ENCODE peak calls at places on chromosomes 4 and X, in nine cellular contexts. One of them, this sample, is unnamed.

GRCh38 chrX:17638731-17639130 is 98.6 kb upstream of the SCML1 start:
- DNase-seq in fibroblast of the aortic adventitia: no peak
- DNase-seq in GM12865: no peak
- DNase-seq in BJ: no peak
- DNase-seq in astrocyte of the cerebellum: no peak
- DNase-seq in heart right ventricle: no peak
- DNase-seq in left ventricle myocardium inferior: no peak
- DNase-seq in suprapubic skin: no peak
- DNase-seq in thoracic aorta: no peak
- DNase-seq in this sample: no peak

GRCh38 chrX:46575991-46576392 is 2.4 kb downstream of the CHST7 start:
- DNase-seq in suprapubic skin: no peak
- DNase-seq in thoracic aorta: no peak
- DNase-seq in fibroblast of the aortic adventitia: peak; percentile 55
- DNase-seq in astrocyte of the cerebellum: no peak
- DNase-seq in left ventricle myocardium inferior: peak; percentile 36
- DNase-seq in GM12865: no peak
- DNase-seq in heart right ventricle: no peak
- DNase-seq in BJ: no peak
- DNase-seq in this sample: no peak

GRCh38 chr4:99762728-99763127 is 53.9 kb upstream of the DAPP1 start:
- DNase-seq in thoracic aorta: no peak
- DNase-seq in astrocyte of the cerebellum: no peak
- DNase-seq in suprapubic skin: no peak
- DNase-seq in heart right ventricle: no peak
- DNase-seq in BJ: no peak
- DNase-seq in fibroblast of the aortic adventitia: no peak
- DNase-seq in GM12865: no peak
- DNase-seq in left ventricle myocardium inferior: no peak
- DNase-seq in this sample: no peak

GRCh38 chr4:114317564-114317963 is 281.0 kb upstream of the UGT8 start:
- DNase-seq in BJ: no peak
- DNase-seq in GM12865: no peak
- DNase-seq in thoracic aorta: no peak
- DNase-seq in left ventricle myocardium inferior: no peak
- DNase-seq in suprapubic skin: no peak
- DNase-seq in astrocyte of the cerebellum: no peak
- DNase-seq in fibroblast of the aortic adventitia: no peak
- DNase-seq in heart right ventricle: no peak
- DNase-seq in this sample: no peak

GRCh38 chr4:174320501-174321199 is 36.9 kb downstream of the CEP44 start:
- DNase-seq in heart right ventricle: no peak
- DNase-seq in GM12865: no peak
- DNase-seq in astrocyte of the cerebellum: no peak
- DNase-seq in thoracic aorta: no peak
- DNase-seq in fibroblast of the aortic adventitia: no peak
- DNase-seq in suprapubic skin: no peak
- DNase-seq in BJ: no peak
- DNase-seq in left ventricle myocardium inferior: no peak
- DNase-seq in this sample: no peak

GRCh38 chrX:48697182-48697727 is 721 bp downstream of the SUV39H1 start:
- DNase-seq in BJ: no peak
- DNase-seq in astrocyte of the cerebellum: no peak
- DNase-seq in suprapubic skin: no peak
- DNase-seq in fibroblast of the aortic adventitia: no peak
- DNase-seq in heart right ventricle: no peak
- DNase-seq in left ventricle myocardium inferior: no peak
- DNase-seq in GM12865: no peak
- DNase-seq in thoracic aorta: no peak
- DNase-seq in this sample: no peak

GRCh38 chr4:64784125-64784524 is 374.9 kb upstream of the TECRL start:
- DNase-seq in BJ: no peak
- DNase-seq in heart right ventricle: no peak
- DNase-seq in astrocyte of the cerebellum: peak; percentile 90
- DNase-seq in GM12865: no peak
- DNase-seq in fibroblast of the aortic adventitia: peak; percentile 61
- DNase-seq in thoracic aorta: no peak
- DNase-seq in suprapubic skin: no peak
- DNase-seq in left ventricle myocardium inferior: no peak
- DNase-seq in this sample: no peak

GRCh38 chr4:104491826-104492771 is 2.6 kb downstream of the CXXC4 start:
- DNase-seq in astrocyte of the cerebellum: no peak
- DNase-seq in left ventricle myocardium inferior: no peak
- DNase-seq in GM12865: peak; percentile 86
- DNase-seq in suprapubic skin: no peak
- DNase-seq in thoracic aorta: no peak
- DNase-seq in BJ: no peak
- DNase-seq in fibroblast of the aortic adventitia: no peak
- DNase-seq in heart right ventricle: no peak
- DNase-seq in this sample: no peak

GRCh38 chr4:170089743-170090666 is at the start of gene AADAT:
- DNase-seq in BJ: no peak
- DNase-seq in thoracic aorta: peak; percentile 7
- DNase-seq in left ventricle myocardium inferior: peak; percentile 79
- DNase-seq in astrocyte of the cerebellum: peak; percentile 19
- DNase-seq in GM12865: peak; percentile 3
- DNase-seq in fibroblast of the aortic adventitia: peak; percentile 72
- DNase-seq in heart right ventricle: peak; percentile 80
- DNase-seq in suprapubic skin: peak; percentile 76
- DNase-seq in this sample: peak; percentile 25

GRCh38 chr4:138053601-138054322 is 188.4 kb downstream of the SLC7A11 start:
- DNase-seq in left ventricle myocardium inferior: no peak
- DNase-seq in astrocyte of the cerebellum: peak; percentile 63
- DNase-seq in fibroblast of the aortic adventitia: peak; percentile 90
- DNase-seq in thoracic aorta: peak; percentile 13
- DNase-seq in BJ: peak; percentile 59
- DNase-seq in suprapubic skin: no peak
- DNase-seq in GM12865: no peak
- DNase-seq in heart right ventricle: no peak
- DNase-seq in this sample: peak; percentile 69

GRCh38 chr4:185651137-185651677 is 115.9 kb upstream of the PDLIM3 start:
- DNase-seq in astrocyte of the cerebellum: no peak
- DNase-seq in heart right ventricle: no peak
- DNase-seq in BJ: no peak
- DNase-seq in left ventricle myocardium inferior: no peak
- DNase-seq in thoracic aorta: no peak
- DNase-seq in fibroblast of the aortic adventitia: no peak
- DNase-seq in GM12865: no peak
- DNase-seq in suprapubic skin: no peak
- DNase-seq in this sample: no peak

GRCh38 chr4:24196785-24197184 is 306.9 kb upstream of the PPARGC1A start:
- DNase-seq in left ventricle myocardium inferior: no peak
- DNase-seq in heart right ventricle: no peak
- DNase-seq in GM12865: no peak
- DNase-seq in astrocyte of the cerebellum: no peak
- DNase-seq in suprapubic skin: no peak
- DNase-seq in fibroblast of the aortic adventitia: no peak
- DNase-seq in BJ: no peak
- DNase-seq in thoracic aorta: no peak
- DNase-seq in this sample: no peak

GRCh38 chr4:7103599-7104365 is 35.9 kb upstream of the GRPEL1 start:
- DNase-seq in GM12865: no peak
- DNase-seq in fibroblast of the aortic adventitia: no peak
- DNase-seq in thoracic aorta: peak; percentile 39
- DNase-seq in BJ: no peak
- DNase-seq in left ventricle myocardium inferior: peak; percentile 81
- DNase-seq in suprapubic skin: peak; percentile 86
- DNase-seq in astrocyte of the cerebellum: no peak
- DNase-seq in heart right ventricle: peak; percentile 83
- DNase-seq in this sample: no peak

GRCh38 chr4:22299678-22300077 is 216.2 kb downstream of the ADGRA3 start:
- DNase-seq in suprapubic skin: no peak
- DNase-seq in fibroblast of the aortic adventitia: no peak
- DNase-seq in astrocyte of the cerebellum: no peak
- DNase-seq in GM12865: no peak
- DNase-seq in left ventricle myocardium inferior: no peak
- DNase-seq in heart right ventricle: no peak
- DNase-seq in BJ: no peak
- DNase-seq in thoracic aorta: no peak
- DNase-seq in this sample: no peak

GRCh38 chr4:178612725-178613124 is 1170.5 kb upstream of the AGA start:
- DNase-seq in left ventricle myocardium inferior: no peak
- DNase-seq in GM12865: no peak
- DNase-seq in BJ: no peak
- DNase-seq in suprapubic skin: no peak
- DNase-seq in thoracic aorta: no peak
- DNase-seq in fibroblast of the aortic adventitia: no peak
- DNase-seq in heart right ventricle: no peak
- DNase-seq in astrocyte of the cerebellum: no peak
- DNase-seq in this sample: no peak

GRCh38 chr4:129094347-129094746 is 1.0 kb upstream of the SCLT1 start:
- DNase-seq in left ventricle myocardium inferior: no peak
- DNase-seq in GM12865: no peak
- DNase-seq in fibroblast of the aortic adventitia: peak; percentile 2
- DNase-seq in heart right ventricle: no peak
- DNase-seq in suprapubic skin: no peak
- DNase-seq in BJ: no peak
- DNase-seq in astrocyte of the cerebellum: no peak
- DNase-seq in thoracic aorta: no peak
- DNase-seq in this sample: no peak

GRCh38 chr4:77699731-77700210 is 94.2 kb downstream of the CXCL13 start:
- DNase-seq in left ventricle myocardium inferior: no peak
- DNase-seq in GM12865: no peak
- DNase-seq in suprapubic skin: no peak
- DNase-seq in astrocyte of the cerebellum: peak; percentile 76
- DNase-seq in heart right ventricle: no peak
- DNase-seq in BJ: peak; percentile 37
- DNase-seq in thoracic aorta: no peak
- DNase-seq in fibroblast of the aortic adventitia: peak; percentile 72
- DNase-seq in this sample: peak; percentile 50
- TF ChIP-seq CTCF in left ventricle myocardium inferior: no peak
- TF ChIP-seq CTCF in GM12865: no peak
- TF ChIP-seq CTCF in suprapubic skin: no peak
- TF ChIP-seq CTCF in astrocyte of the cerebellum: peak; percentile 48
- TF ChIP-seq CTCF in heart right ventricle: no peak
- TF ChIP-seq CTCF in BJ: peak; percentile 25
- TF ChIP-seq CTCF in thoracic aorta: no peak
- TF ChIP-seq CTCF in fibroblast of the aortic adventitia: peak; percentile 45
- TF ChIP-seq CTCF in this sample: peak; percentile 32

GRCh38 chr4:76982638-76983579 is 33.4 kb downstream of the SEPTIN11 start:
- DNase-seq in astrocyte of the cerebellum: no peak
- DNase-seq in fibroblast of the aortic adventitia: peak; percentile 73
- DNase-seq in thoracic aorta: no peak
- DNase-seq in suprapubic skin: no peak
- DNase-seq in heart right ventricle: no peak
- DNase-seq in BJ: no peak
- DNase-seq in GM12865: no peak
- DNase-seq in left ventricle myocardium inferior: no peak
- DNase-seq in this sample: no peak
- H3K4me3 ChIP-seq in astrocyte of the cerebellum: no peak overlapping the region
- H3K4me3 ChIP-seq in fibroblast of the aortic adventitia: no peak overlapping the region
- H3K4me3 ChIP-seq in thoracic aorta: no peak overlapping the region
- H3K4me3 ChIP-seq in suprapubic skin: no peak overlapping the region
- H3K4me3 ChIP-seq in heart right ventricle: no peak overlapping the region
- H3K4me3 ChIP-seq in BJ: no peak overlapping the region
- H3K4me3 ChIP-seq in GM12865: no peak overlapping the region
- H3K4me3 ChIP-seq in left ventricle myocardium inferior: no peak overlapping the region
- H3K4me3 ChIP-seq in this sample: no peak overlapping the region

DNA sequence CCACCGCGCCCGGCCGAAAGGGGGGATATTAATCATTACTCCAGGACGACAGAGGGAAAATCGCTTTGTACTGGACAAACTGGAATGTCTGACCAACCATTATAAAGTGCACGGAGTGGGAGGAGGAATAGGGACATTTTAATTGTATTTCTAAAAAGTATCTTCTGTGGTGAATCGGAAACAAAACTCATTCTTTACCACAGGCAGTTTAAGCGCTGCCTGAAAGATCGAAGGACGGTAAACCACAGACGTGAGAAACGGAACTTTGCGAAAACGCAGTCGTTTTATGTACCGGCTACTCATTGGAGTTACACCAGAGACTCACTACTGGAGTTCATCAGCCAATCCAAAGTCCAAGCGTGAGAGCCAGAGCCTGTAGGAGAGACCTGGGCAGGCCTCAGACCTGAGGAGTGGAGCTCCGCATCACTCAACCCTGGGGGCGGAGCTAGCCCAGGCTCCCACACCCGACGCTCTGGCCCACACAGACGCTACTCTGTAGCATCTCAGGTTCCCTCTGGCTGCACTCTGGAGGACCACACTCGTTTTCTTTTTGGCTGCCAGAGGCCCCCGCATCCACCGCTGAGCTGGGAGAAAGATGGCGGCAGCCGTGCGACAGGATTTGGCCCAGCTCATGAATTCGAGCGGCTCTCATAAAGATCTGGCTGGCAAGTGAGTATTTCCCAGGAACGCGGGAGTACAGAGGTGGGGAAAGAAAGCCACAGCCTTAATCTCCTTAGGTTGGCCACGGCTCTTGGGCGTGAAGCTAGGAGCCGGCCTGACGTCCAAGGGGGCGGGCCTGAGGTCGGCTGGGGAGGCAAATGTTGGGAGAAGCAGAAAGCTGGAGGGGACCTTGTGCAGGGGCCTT is at the start of gene COPS4:
- DNase-seq in GM12865: peak; percentile 100
- DNase-seq in suprapubic skin: peak; percentile 98
- DNase-seq in thoracic aorta: peak; percentile 96
- DNase-seq in heart right ventricle: peak; percentile 92
- DNase-seq in left ventricle myocardium inferior: peak; percentile 96
- DNase-seq in astrocyte of the cerebellum: peak; percentile 100
- DNase-seq in BJ: peak; percentile 99
- DNase-seq in fibroblast of the aortic adventitia: peak; percentile 100
- DNase-seq in this sample: peak; percentile 99
- TF ChIP-seq CTCF in GM12865: no peak
- TF ChIP-seq CTCF in suprapubic skin: peak; percentile 66
- TF ChIP-seq CTCF in thoracic aorta: no peak
- TF ChIP-seq CTCF in heart right ventricle: peak; percentile 55
- TF ChIP-seq CTCF in left ventricle myocardium inferior: peak; percentile 75
- TF ChIP-seq CTCF in astrocyte of the cerebellum: peak; percentile 47
- TF ChIP-seq CTCF in BJ: peak; percentile 64
- TF ChIP-seq CTCF in fibroblast of the aortic adventitia: peak; percentile 70
- TF ChIP-seq CTCF in this sample: peak; percentile 51

GRCh38 chr4:26458104-26458503 is 32.2 kb downstream of the CCKAR start:
- DNase-seq in heart right ventricle: no peak
- DNase-seq in suprapubic skin: no peak
- DNase-seq in left ventricle myocardium inferior: no peak
- DNase-seq in astrocyte of the cerebellum: peak; percentile 32
- DNase-seq in thoracic aorta: no peak
- DNase-seq in GM12865: no peak
- DNase-seq in fibroblast of the aortic adventitia: no peak
- DNase-seq in BJ: no peak
- DNase-seq in this sample: peak; percentile 17

GRCh38 chr4:26455571-26455970 is 34.7 kb downstream of the CCKAR start:
- DNase-seq in GM12865: no peak
- DNase-seq in astrocyte of the cerebellum: no peak
- DNase-seq in BJ: no peak
- DNase-seq in thoracic aorta: no peak
- DNase-seq in heart right ventricle: no peak
- DNase-seq in fibroblast of the aortic adventitia: no peak
- DNase-seq in suprapubic skin: no peak
- DNase-seq in left ventricle myocardium inferior: no peak
- DNase-seq in this sample: no peak

GRCh38 chr4:26457412-26457811 is 32.9 kb downstream of the CCKAR start:
- DNase-seq in suprapubic skin: no peak
- DNase-seq in fibroblast of the aortic adventitia: no peak
- DNase-seq in GM12865: no peak
- DNase-seq in thoracic aorta: no peak
- DNase-seq in astrocyte of the cerebellum: no peak
- DNase-seq in left ventricle myocardium inferior: no peak
- DNase-seq in BJ: no peak
- DNase-seq in heart right ventricle: no peak
- DNase-seq in this sample: no peak

GRCh38 chr4:26459756-26460530 is 30.3 kb downstream of the CCKAR start:
- DNase-seq in GM12865: no peak
- DNase-seq in suprapubic skin: no peak
- DNase-seq in BJ: peak; percentile 76
- DNase-seq in heart right ventricle: no peak
- DNase-seq in fibroblast of the aortic adventitia: peak; percentile 39
- DNase-seq in astrocyte of the cerebellum: no peak
- DNase-seq in left ventricle myocardium inferior: no peak
- DNase-seq in thoracic aorta: no peak
- DNase-seq in this sample: peak; percentile 62

GRCh38 chr4:26459054-26459755 is 31.1 kb downstream of the CCKAR start:
- DNase-seq in fibroblast of the aortic adventitia: peak; percentile 83
- DNase-seq in astrocyte of the cerebellum: peak; percentile 58
- DNase-seq in left ventricle myocardium inferior: no peak
- DNase-seq in GM12865: peak; percentile 69
- DNase-seq in BJ: no peak
- DNase-seq in heart right ventricle: no peak
- DNase-seq in thoracic aorta: no peak
- DNase-seq in suprapubic skin: no peak
- DNase-seq in this sample: peak; percentile 67
- H3K4me3 ChIP-seq in fibroblast of the aortic adventitia: peak overlapping the region; percentile 22
- H3K4me3 ChIP-seq in astrocyte of the cerebellum: no peak overlapping the region
- H3K4me3 ChIP-seq in left ventricle myocardium inferior: no peak overlapping the region
- H3K4me3 ChIP-seq in GM12865: no peak overlapping the region
- H3K4me3 ChIP-seq in BJ: no peak overlapping the region
- H3K4me3 ChIP-seq in heart right ventricle: no peak overlapping the region
- H3K4me3 ChIP-seq in thoracic aorta: no peak overlapping the region
- H3K4me3 ChIP-seq in suprapubic skin: no peak overlapping the region
- H3K4me3 ChIP-seq in this sample: no peak overlapping the region

This sample was measured in AG09309.